ENCODE peak calls at places on chromosome 19, in nine cellular contexts. T, S, H, X, U, G, D, L and M are unnamed samples. For H3K9me3, the result is how much of the 10 kb centered on the place peaks cover.

GRCh38 chr19:33749016-33749415 is 47.7 kb upstream of the KCTD15 start:
- DNase-seq in D (no peak), H (no peak), S (no peak), T (no peak), L (no peak), X (no peak), U (no peak), G (no peak), M (no peak)

GRCh38 chr19:15550273-15550672 is 41.9 kb downstream of the CYP4F22 start:
- DNase-seq in H (no peak), G (no peak), X (no peak), D (no peak), U (no peak), L (no peak), T (no peak), S (no peak), M (no peak)

GRCh38 chr19:46155237-46155636 is 7.2 kb downstream of the IGFL2 start:
- DNase-seq in X (no peak), U (no peak), G (no peak), D (no peak), T (no peak), H (no peak), L (no peak), S (no peak), M (no peak)

GRCh38 chr19:10796653-10797052 is 39.4 kb downstream of the TMED1 start:
- DNase-seq in L (no peak), H (no peak), D (no peak), G (no peak), S (no peak), X (no peak), U (no peak), T (no peak), M (no peak)

GRCh38 chr19:11659612-11660011 is 62.3 kb downstream of the ZNF627 start:
- DNase-seq in T (no peak), S (no peak), H (peak), U (no peak), X (no peak), L (no peak), G (peak), D (no peak), M (no peak)

GRCh38 chr19:2488942-2489731 is 13.2 kb downstream of the GADD45B start:
- DNase-seq in U (peak), L (peak), X (no peak), T (peak), H (peak), S (peak), G (peak), D (no peak), M (no peak)

GRCh38 chr19:7783991-7784421 is 21.0 kb downstream of the CLEC4M start:
- DNase-seq in U (peak), S (no peak), L (peak), T (no peak), H (peak), D (no peak), G (no peak), X (no peak), M (no peak)

GRCh38 chr19:8877854-8878705 is 45.9 kb downstream of the MBD3L1 start:
- DNase-seq in T (no peak), G (peak), S (peak), X (no peak), L (no peak), D (no peak), U (no peak), H (no peak), M (no peak)

GRCh38 chr19:982567-983170 is 1.5 kb upstream of the WDR18 start:
- DNase-seq in H (peak), X (peak), L (peak), G (peak), S (peak), D (peak), T (peak), U (peak), M (peak)

GRCh38 chr19:6519289-6519688 is 11.5 kb upstream of the TNFSF9 start:
- DNase-seq in X (no peak), L (peak), S (no peak), H (peak), D (no peak), T (no peak), G (peak), U (no peak), M (no peak)

GRCh38 chr19:16429066-16429758 is 42.6 kb downstream of the EPS15L1 start:
- DNase-seq in U (peak), H (no peak), D (no peak), T (peak), X (no peak), L (no peak), S (no peak), G (no peak), M (peak)

GRCh38 chr19:38724380-38724854 is 19.9 kb downstream of the CAPN12 start:
- DNase-seq in L (no peak), S (no peak), U (no peak), D (no peak), T (no peak), H (no peak), X (peak), G (no peak), M (no peak)

GRCh38 chr19:4969772-4970531 is 1.0 kb downstream of the KDM4B start:
- DNase-seq in G (peak), H (peak), S (peak), U (peak), L (peak), T (no peak), X (no peak), D (peak), M (no peak)

GRCh38 chr19:49875801-49876421 is 1.2 kb downstream of the AKT1S1 start:
- DNase-seq in D (peak), H (peak), U (peak), X (peak), G (peak), L (no peak), T (peak), S (peak), M (no peak)

GRCh38 chr19:12642506-12642905 is 24.0 kb downstream of the MAN2B1 start:
- DNase-seq in S (no peak), L (no peak), T (no peak), D (no peak), H (no peak), X (no peak), U (no peak), G (no peak), M (no peak)

GRCh38 chr19:46574533-46574932 is 26.6 kb upstream of the CALM3 start:
- DNase-seq in S (peak), G (no peak), H (peak), U (no peak), X (no peak), T (no peak), D (peak), L (peak), M (peak)

GRCh38 chr19:55605207-55605636 is 225 bp upstream of the ZNF865 start:
- DNase-seq in S (peak), G (peak), U (peak), H (peak), D (peak), L (peak), T (peak), X (peak), M (peak)

GRCh38 chr19:16273005-16273404 is 51.6 kb upstream of the KLF2 start:
- DNase-seq in H (peak), G (no peak), X (no peak), D (no peak), S (peak), T (no peak), U (no peak), L (peak), M (no peak)

GRCh38 chr19:15404097-15404779 is 14.6 kb downstream of the AKAP8L start:
- DNase-seq in G (no peak), D (no peak), U (no peak), L (no peak), X (no peak), T (no peak), H (no peak), S (no peak), M (no peak)

GRCh38 chr19:45125975-45126493 is 33.1 kb downstream of the PPP1R37 start:
- DNase-seq in D (peak), X (no peak), S (peak), H (peak), T (peak), G (peak), L (peak), U (peak), M (peak)

GRCh38 chr19:15149704-15150103 is 42.5 kb downstream of the SYDE1 start:
- DNase-seq in H (no peak), T (no peak), U (no peak), G (peak), L (no peak), X (no peak), S (no peak), D (no peak), M (no peak)

GRCh38 chr19:39240421-39240820 is 4.4 kb downstream of the IFNL3 start:
- DNase-seq in H (no peak), L (no peak), S (no peak), G (no peak), T (no peak), D (no peak), U (no peak), X (no peak), M (no peak)

GRCh38 chr19:13094771-13095392 is 7.8 kb downstream of the LYL1 start:
- DNase-seq in X (no peak), T (no peak), H (no peak), L (no peak), D (no peak), S (peak), U (no peak), G (peak), M (peak)

GRCh38 chr19:18606281-18607221 is at the start of gene CRLF1:
- DNase-seq in T (no peak), S (peak), L (no peak), G (no peak), D (no peak), H (no peak), U (no peak), X (no peak), M (no peak)

GRCh38 chr19:18594096-18594823 is 5.7 kb downstream of the REX1BD start:
- DNase-seq in S (peak), D (peak), G (peak), X (peak), L (peak), U (peak), T (peak), H (peak), M (peak)

GRCh38 chr19:49631279-49631588 is 8.7 kb downstream of the RRAS start:
- DNase-seq in G (no peak), H (no peak), X (no peak), D (no peak), L (no peak), S (no peak), U (no peak), T (no peak), M (no peak)

GRCh38 chr19:15223649-15224371 is 8.4 kb downstream of the EPHX3 start:
- DNase-seq in L (no peak), T (no peak), H (peak), U (no peak), X (no peak), D (no peak), S (peak), G (no peak), M (no peak)

GRCh38 chr19:14072535-14073231 is at the start of gene MISP3:
- DNase-seq in L (peak), H (no peak), G (peak), D (peak), S (peak), T (no peak), X (no peak), U (peak), M (no peak)

GRCh38 chr19:10192922-10193321 is 1.8 kb downstream of the DNMT1 start:
- DNase-seq in L (no peak), G (no peak), D (no peak), S (no peak), X (no peak), U (no peak), T (no peak), H (no peak), M (no peak)

GRCh38 chr19:47729799-47730520 is 15.4 kb upstream of the NOP53 start:
- DNase-seq in U (peak), D (peak), H (peak), X (peak), T (peak), L (peak), S (peak), G (no peak), M (no peak)
- H3K4me3 ChIP-seq in U (no peak), D (no peak), H (peak), X (peak), T (peak), L (no peak), S (peak), G (no peak), M (no peak)

GRCh38 chr19:36707134-36707533 is 19.7 kb downstream of the ZNF567 start:
- DNase-seq in L (no peak), G (no peak), D (no peak), X (no peak), U (no peak), T (no peak), H (no peak), S (no peak), M (no peak)
- H3K9me3 ChIP-seq in L (under half), G (half or more), D (half or more), X (half or more), U (half or more), T (half or more), H (under half), S (half or more), M (under half)

GRCh38 chr19:41226053-41226873 is 7.2 kb downstream of the AXL start:
- DNase-seq in H (peak), D (peak), S (peak), U (peak), T (peak), L (peak), G (no peak), X (peak), M (peak)
- H3K4me3 ChIP-seq in H (peak), D (peak), S (peak), U (peak), T (peak), L (peak), G (no peak), X (peak), M (peak)

DNA sequence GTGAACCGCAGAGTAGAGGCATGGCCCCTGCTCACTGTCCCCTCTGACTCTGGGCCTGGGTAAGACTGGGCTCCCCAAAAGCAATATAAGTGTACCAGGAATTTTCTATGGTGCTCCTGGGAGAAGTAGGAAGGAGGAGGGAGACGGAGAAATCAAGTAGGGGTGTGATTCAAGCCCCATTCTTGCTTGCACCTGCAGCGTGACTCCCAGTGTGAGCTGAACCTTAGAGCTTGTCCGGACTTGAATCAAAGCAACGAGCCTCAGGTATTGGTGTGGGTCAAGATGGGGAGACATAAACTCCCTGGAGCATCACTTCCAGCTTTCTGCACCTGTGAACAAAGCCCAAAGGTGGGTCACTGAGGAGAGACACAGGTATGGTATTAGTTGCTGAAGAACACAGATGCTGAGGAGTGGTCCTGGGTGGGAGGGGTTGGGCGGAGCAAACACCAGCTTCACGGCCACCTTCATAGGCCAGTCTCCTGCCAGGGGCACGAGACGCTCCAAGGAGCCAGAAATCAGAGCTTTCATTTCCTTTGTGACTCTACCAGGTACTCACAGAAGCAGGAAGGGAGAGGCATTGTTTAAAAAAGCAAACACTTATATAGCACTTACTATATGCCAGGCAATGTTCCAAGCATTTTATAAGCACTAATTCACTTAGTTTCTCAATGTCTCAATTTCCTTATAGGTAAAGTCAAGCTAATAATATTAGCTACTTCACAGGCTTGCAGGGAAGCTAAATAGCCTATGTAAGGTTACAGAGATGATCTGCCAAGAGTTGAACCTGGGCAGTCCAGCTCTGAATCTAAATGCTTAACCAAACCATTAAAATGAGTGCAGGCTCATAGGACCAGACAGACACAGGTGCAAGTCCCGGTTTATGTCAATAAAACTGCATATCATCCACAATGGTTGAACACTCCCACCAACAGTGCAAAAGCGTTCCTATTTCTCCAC is 775.3 kb downstream of the UQCRFS1 start:
- DNase-seq in T (no peak), L (no peak), S (no peak), D (no peak), G (no peak), H (no peak), X (no peak), U (no peak), M (no peak)
- H3K9me3 ChIP-seq in T (under half), L (under half), S (under half), D (under half), G (under half), H (under half), X (under half), U (under half), M (under half)

DNA sequence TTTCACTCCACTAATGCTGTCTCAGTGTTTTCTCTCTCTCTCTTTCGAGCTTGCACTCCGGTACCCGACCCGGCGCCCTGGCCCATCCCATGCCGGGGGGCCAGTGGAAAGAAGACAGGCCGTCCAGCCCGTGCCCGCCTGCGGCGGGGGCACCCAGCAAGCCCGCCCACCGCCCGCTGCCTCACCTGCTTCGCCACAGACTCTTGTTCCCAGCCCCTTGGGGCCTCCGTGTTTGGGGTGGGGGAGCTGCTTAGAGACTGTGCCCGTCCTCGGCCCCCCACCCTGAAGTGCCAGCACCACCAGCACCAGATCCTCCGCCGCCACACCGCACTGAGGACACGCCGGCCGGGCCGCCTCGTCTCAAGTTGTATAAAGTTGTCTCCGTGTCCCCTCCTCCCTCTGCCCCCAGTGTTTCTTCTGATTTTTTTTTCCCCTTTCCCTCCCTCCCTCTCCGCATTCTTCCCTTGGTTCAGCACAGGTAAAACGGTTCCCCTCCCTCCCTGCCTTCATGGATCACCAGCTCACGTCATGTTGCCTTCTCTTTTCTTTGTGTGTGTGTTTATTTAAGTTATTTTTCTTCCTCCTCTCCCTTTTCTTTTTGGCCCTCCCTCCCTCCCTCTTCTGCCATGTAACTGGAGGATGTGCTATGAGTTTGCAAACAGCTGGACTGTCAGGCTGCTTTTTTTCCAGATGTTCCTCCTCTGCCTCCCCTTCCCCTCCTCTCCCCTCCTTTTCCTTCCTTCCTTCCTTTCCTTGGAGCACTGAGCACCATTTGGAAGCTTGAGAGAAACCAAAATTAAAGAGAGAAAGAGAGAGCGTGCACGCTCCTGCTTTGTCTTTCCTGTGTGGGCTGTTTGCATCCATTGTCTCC is 2.1 kb downstream of the LENG9 start:
- DNase-seq in U (peak), S (no peak), D (no peak), T (no peak), G (no peak), X (no peak), L (no peak), H (peak), M (no peak)
- H3K4me3 ChIP-seq in U (no peak), S (no peak), D (no peak), T (no peak), G (peak), X (no peak), L (no peak), H (no peak), M (no peak)